ENCODE peak calls at places on chromosomes 5 and 9, in nine cellular contexts. U is tibial nerve, D is choroid plexus epithelial cell, N is fibroblast of mammary gland, J is astrocyte of the cerebellum, C is RWPE1, K is H9, A is left ventricle myocardium inferior, R is A549. X is an unnamed sample.

GRCh38 chr5:159061186-159061796 is 38.4 kb downstream of the EBF1 start:
- DNase-seq in U (peak), D (peak), N (peak), J (no peak), C (peak), K (no peak), A (peak), R (no peak), X (no peak)

GRCh38 chr5:57724836-57725235 is 242.2 kb upstream of the ACTBL2 start:
- DNase-seq in U (no peak), D (peak), N (peak), J (no peak), C (peak), K (no peak), A (no peak), R (no peak), X (no peak)

GRCh38 chr5:133367413-133367812 is 244.9 kb downstream of the FSTL4 start:
- DNase-seq in U (no peak), D (no peak), N (no peak), J (no peak), C (no peak), K (no peak), A (no peak), R (no peak), X (no peak)

GRCh38 chr5:126384985-126385384 is 38.2 kb upstream of the GRAMD2B start:
- DNase-seq in U (no peak), D (peak), N (peak), J (peak), C (peak), K (no peak), A (no peak), R (no peak), X (no peak)

GRCh38 chr9:88477300-88477751 is 57.7 kb upstream of the NXNL2 start:
- DNase-seq in U (no peak), D (peak), N (peak), J (peak), C (peak), K (no peak), A (no peak), R (no peak), X (no peak)

GRCh38 chr5:10118150-10118549 is 131.5 kb downstream of the ATPSCKMT start:
- DNase-seq in U (no peak), D (no peak), N (peak), J (no peak), C (no peak), K (no peak), A (no peak), R (no peak), X (no peak)

GRCh38 chr9:83081846-83082245 is 18.9 kb upstream of the RASEF start:
- DNase-seq in U (no peak), D (no peak), N (no peak), J (no peak), C (no peak), K (no peak), A (no peak), R (no peak), X (no peak)

GRCh38 chr5:72328172-72328571 is 8.0 kb downstream of the PTCD2 start:
- DNase-seq in U (no peak), D (no peak), N (peak), J (peak), C (peak), K (no peak), A (peak), R (no peak), X (no peak)

GRCh38 chr5:141515946-141516647 is 27.2 kb downstream of the PCDHGC5 start:
- DNase-seq in U (no peak), D (no peak), N (no peak), J (no peak), C (no peak), K (no peak), A (no peak), R (no peak), X (no peak)

GRCh38 chr5:150778103-150778516 is 447 bp upstream of the SMIM3 start:
- DNase-seq in U (no peak), D (peak), N (peak), J (no peak), C (no peak), K (no peak), A (no peak), R (no peak), X (no peak)

GRCh38 chr5:113269023-113269997 is 165.5 kb downstream of the TSSK1B start:
- DNase-seq in U (no peak), D (no peak), N (no peak), J (no peak), C (no peak), K (no peak), A (no peak), R (no peak), X (no peak)

GRCh38 chr5:107671742-107672211 is 1.0 kb upstream of the EFNA5 start:
- DNase-seq in U (no peak), D (peak), N (peak), J (no peak), C (peak), K (peak), A (peak), R (peak), X (no peak)

GRCh38 chr9:68509689-68510088 is 31.0 kb downstream of the TMEM252 start:
- DNase-seq in U (no peak), D (no peak), N (no peak), J (no peak), C (no peak), K (peak), A (no peak), R (no peak), X (no peak)

GRCh38 chr5:53343187-53343586 is 137.2 kb upstream of the FST start:
- DNase-seq in U (no peak), D (peak), N (peak), J (peak), C (peak), K (no peak), A (no peak), R (no peak), X (no peak)

DNA sequence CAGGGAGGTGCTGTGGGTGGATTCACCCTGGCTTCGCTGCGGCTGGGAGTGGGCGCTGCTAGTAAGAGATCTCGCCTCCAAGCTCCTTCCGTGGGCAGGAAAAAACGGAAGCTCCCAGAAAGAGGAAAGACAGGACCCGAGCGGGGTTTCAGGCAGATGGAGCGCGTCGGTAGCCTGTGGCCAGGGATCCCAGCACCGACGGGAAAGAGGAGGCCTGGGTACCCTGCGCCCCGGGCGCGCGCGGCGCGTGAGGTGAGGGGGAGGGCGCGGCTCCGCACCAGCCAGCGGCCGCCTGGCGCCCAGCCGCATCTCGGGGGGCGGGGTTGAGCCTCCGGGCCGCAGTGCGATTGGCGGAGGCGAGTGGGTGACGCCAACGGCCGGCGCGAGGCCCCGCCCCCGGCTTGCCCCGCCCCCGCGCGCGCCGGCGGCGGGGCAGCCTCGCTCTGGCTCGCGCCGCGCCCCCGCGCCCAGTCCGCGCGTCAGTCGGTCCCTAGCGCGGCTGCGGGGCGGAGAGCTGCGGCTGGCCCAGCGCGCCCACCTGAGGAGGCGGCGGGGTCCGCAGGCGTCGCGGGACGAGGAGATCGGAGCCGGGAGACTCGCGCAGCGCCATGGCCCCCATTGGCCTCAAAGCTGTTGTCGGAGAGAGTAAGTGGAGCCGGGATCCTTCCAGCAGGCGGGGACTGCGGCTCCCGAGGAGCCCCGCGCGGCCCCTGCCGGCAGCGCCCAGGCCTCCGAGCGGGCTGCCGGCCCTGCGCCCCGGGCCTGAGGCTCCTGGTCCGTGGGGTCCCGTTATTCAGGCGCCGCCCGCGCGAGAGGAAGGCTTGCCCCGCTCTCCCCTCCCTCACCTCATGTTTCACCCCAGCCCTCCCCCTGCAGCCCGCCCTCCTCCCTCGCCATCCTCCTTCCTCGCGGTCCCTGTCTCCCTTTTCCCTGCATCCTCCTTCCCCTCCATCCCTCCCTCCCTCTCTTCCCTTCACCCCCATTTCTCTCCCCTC is at the start of gene STXBP1:
- DNase-seq in U (peak), D (peak), N (peak), J (peak), C (peak), K (peak), A (peak), R (peak), X (peak)
- TF ChIP-seq CTCF in U (no peak), D (peak), N (no peak), J (no peak), C (peak), K (peak), A (peak), R (peak), X (no peak)

GRCh38 chr9:38025166-38025565 is 43.9 kb downstream of the SHB start:
- DNase-seq in U (no peak), D (no peak), N (no peak), J (no peak), C (no peak), K (no peak), A (no peak), R (no peak), X (no peak)
- TF ChIP-seq CTCF in U (no peak), D (peak), N (no peak), J (peak), C (no peak), K (peak), A (no peak), R (no peak), X (no peak)

GRCh38 chr5:144332265-144332664 is 161.6 kb downstream of the KCTD16 start:
- DNase-seq in U (no peak), D (peak), N (no peak), J (no peak), C (no peak), K (peak), A (no peak), R (no peak), X (no peak)
- TF ChIP-seq CTCF in U (no peak), D (peak), N (no peak), J (no peak), C (no peak), K (peak), A (no peak), R (no peak), X (peak)

DNA sequence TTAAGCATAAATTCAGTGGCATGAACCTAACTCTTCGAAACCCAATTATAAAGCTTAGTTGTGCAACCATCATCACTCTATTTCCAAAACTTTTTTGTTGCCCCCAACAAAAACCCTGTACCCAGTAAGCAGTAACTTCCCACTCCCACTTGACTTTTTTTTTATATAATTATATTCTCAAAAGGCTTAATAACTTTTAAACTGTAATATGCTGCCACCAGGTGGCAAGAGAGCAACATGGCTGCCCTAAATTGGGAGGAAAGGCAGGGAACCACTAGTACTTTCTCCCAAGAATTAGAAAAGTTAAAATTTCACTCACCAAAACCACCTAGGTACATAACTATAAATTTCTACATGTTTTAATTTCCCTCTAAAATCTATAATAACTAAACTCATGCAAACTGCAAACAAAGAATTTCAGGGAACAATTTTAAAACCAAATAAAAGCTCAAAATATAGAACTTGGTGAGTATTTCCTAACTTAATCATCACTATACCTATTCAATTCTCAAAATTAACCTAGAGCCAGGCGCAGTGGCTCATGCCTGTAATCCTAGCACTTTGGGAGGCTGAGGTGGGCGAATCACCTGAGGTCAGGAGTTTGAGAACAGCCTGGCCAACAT is 50.2 kb upstream of the RNF38 start:
- DNase-seq in U (peak), D (peak), N (peak), J (peak), C (peak), K (no peak), A (no peak), R (peak), X (no peak)
- TF ChIP-seq CTCF in U (peak), D (peak), N (peak), J (peak), C (peak), K (peak), A (peak), R (peak), X (peak)

DNA sequence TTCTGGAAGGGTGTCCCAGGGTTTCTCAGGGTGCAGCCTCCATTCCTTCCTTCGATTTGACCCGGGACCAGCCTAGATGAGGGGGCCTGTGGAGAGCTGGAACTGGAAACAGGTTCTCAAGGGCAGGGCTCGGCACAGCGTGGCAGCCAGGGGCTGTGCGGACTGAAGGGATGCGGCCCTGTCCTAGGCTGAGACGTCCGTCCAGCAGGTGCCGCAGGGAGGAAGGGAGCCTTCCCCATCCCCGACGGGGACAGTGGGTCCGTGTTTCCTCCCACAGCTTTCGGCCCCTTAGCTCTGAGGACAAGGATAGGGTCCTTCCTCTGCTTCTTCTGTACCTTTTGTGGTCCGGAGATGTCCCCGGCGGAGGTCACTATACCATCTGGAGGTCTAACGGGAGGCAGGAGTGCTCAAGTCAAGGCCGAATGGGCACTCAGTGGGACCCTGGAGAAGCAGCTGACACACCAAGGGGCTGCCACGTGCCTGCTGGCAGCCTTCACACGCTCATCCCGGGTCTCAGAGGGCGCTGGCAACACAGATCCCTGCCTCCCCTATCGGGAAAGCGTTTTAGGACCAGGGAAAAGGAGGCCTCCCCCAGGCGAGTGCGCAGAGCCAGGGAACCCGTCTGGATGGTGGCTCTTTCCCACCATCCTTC is 49.9 kb downstream of the USP20 start:
- DNase-seq in U (peak), D (no peak), N (no peak), J (no peak), C (no peak), K (peak), A (no peak), R (no peak), X (no peak)
- TF ChIP-seq CTCF in U (peak), D (peak), N (peak), J (peak), C (no peak), K (no peak), A (no peak), R (no peak), X (no peak)

DNA sequence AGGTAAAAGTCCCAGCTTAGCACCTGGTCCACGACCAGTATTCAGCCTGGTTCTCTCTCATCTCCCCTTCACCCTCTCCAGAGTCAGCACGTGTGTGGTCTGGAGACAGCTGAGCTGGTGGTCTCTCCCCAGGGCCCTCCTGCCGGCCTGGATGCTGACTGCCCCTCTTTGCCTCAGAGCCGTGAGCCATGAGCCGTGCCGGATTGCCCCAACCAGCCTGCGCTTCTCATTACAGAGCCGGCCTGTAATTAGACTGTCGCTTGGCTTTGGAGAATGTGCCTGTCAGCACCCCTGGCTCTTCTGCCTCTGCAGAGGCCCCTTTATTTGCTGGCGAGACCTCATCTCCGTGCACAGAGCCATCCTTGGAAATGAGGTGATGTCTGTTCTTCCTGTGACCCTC is 118.7 kb upstream of the BOD1 start:
- DNase-seq in U (no peak), D (no peak), N (no peak), J (no peak), C (no peak), K (no peak), A (no peak), R (no peak), X (no peak)
- TF ChIP-seq CTCF in U (no peak), D (no peak), N (no peak), J (no peak), C (no peak), K (no peak), A (no peak), R (no peak), X (no peak)

GRCh38 chr5:88830567-88830966 is 52.4 kb downstream of the MEF2C start:
- DNase-seq in U (no peak), D (no peak), N (no peak), J (no peak), C (no peak), K (no peak), A (no peak), R (no peak), X (no peak)

GRCh38 chr5:88829773-88830172 is 53.2 kb downstream of the MEF2C start:
- DNase-seq in U (no peak), D (no peak), N (no peak), J (no peak), C (no peak), K (no peak), A (no peak), R (no peak), X (no peak)

GRCh38 chr5:88827997-88828396 is 55.0 kb downstream of the MEF2C start:
- DNase-seq in U (no peak), D (no peak), N (no peak), J (no peak), C (no peak), K (no peak), A (no peak), R (no peak), X (no peak)

GRCh38 chr5:88826959-88827585 is 55.9 kb downstream of the MEF2C start:
- DNase-seq in U (peak), D (peak), N (peak), J (no peak), C (no peak), K (peak), A (no peak), R (no peak), X (no peak)

GRCh38 chr5:88829053-88829452 is 53.9 kb downstream of the MEF2C start:
- DNase-seq in U (no peak), D (no peak), N (no peak), J (no peak), C (no peak), K (no peak), A (no peak), R (no peak), X (no peak)
- TF ChIP-seq CTCF in U (peak), D (peak), N (peak), J (no peak), C (no peak), K (peak), A (peak), R (no peak), X (no peak)